ENCODE peak calls at places on chromosomes 7 and 10, in ten cellular contexts. P is choroid plexus epithelial cell, L is esophagus squamous epithelium, U is heart right ventricle, V is stomach, K is aorta, G is astrocyte, T is retinal pigment epithelial cell, Y is mucosa of descending colon, E is cardiac muscle cell. D is an unnamed sample.

GRCh38 chr7:91082038-91082437 is 182.2 kb upstream of the FZD1 start:
- DNase-seq in Y (no peak), P (peak), K (no peak), L (no peak), V (no peak), U (no peak), T (no peak), G (peak), E (no peak), D (no peak)

GRCh38 chr10:27792191-27792590 is 46.6 kb upstream of the MKX start:
- DNase-seq in E (no peak), P (peak), T (no peak), G (peak), U (no peak), V (no peak), K (no peak), L (no peak), Y (no peak), D (no peak)

GRCh38 chr10:133294189-133294588 is 14.5 kb downstream of the TUBGCP2 start:
- DNase-seq in Y (no peak), K (peak), L (no peak), E (no peak), G (no peak), V (no peak), P (no peak), U (no peak), T (no peak), D (no peak)

GRCh38 chr10:48620719-48621118 is 15.8 kb upstream of the ARHGAP22 start:
- DNase-seq in Y (no peak), G (no peak), T (no peak), U (no peak), V (no peak), P (no peak), K (no peak), L (no peak), E (no peak), D (no peak)

GRCh38 chr10:68156373-68157185 is 47.3 kb downstream of the MYPN start:
- DNase-seq in T (no peak), E (peak), V (peak), L (no peak), P (peak), U (no peak), Y (peak), G (peak), K (peak), D (peak)

GRCh38 chr10:91614254-91614624 is 18.6 kb downstream of the PPP1R3C start:
- DNase-seq in L (no peak), U (no peak), T (peak), Y (no peak), G (peak), V (no peak), E (no peak), P (peak), K (no peak), D (no peak)

GRCh38 chr10:5679606-5680005 is 5.0 kb upstream of the TASOR2 start:
- DNase-seq in U (no peak), P (no peak), E (no peak), K (no peak), Y (no peak), G (no peak), T (no peak), V (no peak), L (no peak), D (no peak)

GRCh38 chr7:157394246-157395191 is 57.7 kb downstream of the DNAJB6 start:
- DNase-seq in U (no peak), L (no peak), K (no peak), E (no peak), P (peak), T (no peak), G (peak), Y (no peak), V (no peak), D (no peak)

GRCh38 chr10:103592186-103593021 is 98.9 kb downstream of the NEURL1 start:
- DNase-seq in V (peak), K (peak), P (peak), T (no peak), Y (peak), G (no peak), U (no peak), E (peak), L (no peak), D (no peak)

GRCh38 chr10:91756286-91756685 is 41.9 kb upstream of the TNKS2 start:
- DNase-seq in Y (no peak), P (peak), L (no peak), G (peak), U (no peak), K (no peak), E (no peak), T (no peak), V (no peak), D (no peak)

GRCh38 chr10:121722665-121723064 is 124.4 kb upstream of the FGFR2 start:
- DNase-seq in K (no peak), P (no peak), E (no peak), V (no peak), T (no peak), G (no peak), Y (no peak), L (no peak), U (no peak), D (no peak)

GRCh38 chr7:102914585-102914984 is 1.8 kb downstream of the LRRC17 start:
- DNase-seq in K (peak), V (no peak), L (no peak), T (no peak), G (peak), Y (peak), E (peak), P (peak), U (peak), D (peak)

GRCh38 chr10:114498413-114499111 is 94.3 kb upstream of the AFAP1L2 start:
- DNase-seq in G (no peak), K (no peak), T (no peak), V (no peak), L (no peak), U (no peak), Y (no peak), P (no peak), E (no peak), D (no peak)

GRCh38 chr10:51368943-51369342 is 294.7 kb downstream of the PRKG1 start:
- DNase-seq in E (no peak), U (no peak), P (no peak), K (no peak), T (no peak), L (no peak), G (no peak), V (no peak), Y (no peak), D (no peak)

GRCh38 chr7:78959471-78959870 is 494.0 kb downstream of the MAGI2 start:
- DNase-seq in P (no peak), K (no peak), U (no peak), L (no peak), Y (no peak), E (no peak), V (no peak), T (no peak), G (peak), D (no peak)

GRCh38 chr10:30088178-30088577 is 28.8 kb upstream of the JCAD start:
- DNase-seq in P (peak), Y (no peak), T (no peak), U (no peak), E (no peak), V (no peak), L (no peak), K (no peak), G (no peak), D (no peak)

GRCh38 chr7:24129597-24129996 is 154.4 kb upstream of the NPY start:
- DNase-seq in L (no peak), K (no peak), T (no peak), P (no peak), V (no peak), U (no peak), G (peak), E (no peak), Y (no peak), D (no peak)

GRCh38 chr10:131982185-131982756 is 548 bp upstream of the BNIP3 start:
- DNase-seq in Y (no peak), V (no peak), P (no peak), G (no peak), L (no peak), E (no peak), K (no peak), U (no peak), T (no peak), D (peak)

GRCh38 chr7:77697535-77697831 is 1.2 kb downstream of the RSBN1L start:
- DNase-seq in U (no peak), T (no peak), V (no peak), L (peak), G (no peak), K (peak), Y (no peak), E (no peak), P (no peak), D (no peak)

GRCh38 chr7:27166475-27167169 is 1.3 kb upstream of the HOXA9 start:
- DNase-seq in E (no peak), K (peak), L (no peak), P (no peak), T (no peak), V (no peak), U (no peak), Y (no peak), G (no peak), D (no peak)

GRCh38 chr7:123711832-123712293 is 36.9 kb downstream of the WASL start:
- DNase-seq in G (no peak), L (no peak), V (no peak), T (no peak), E (no peak), Y (no peak), K (no peak), P (no peak), U (no peak), D (no peak)

GRCh38 chr10:119543814-119544642 is 1.5 kb upstream of the RGS10 start:
- DNase-seq in U (no peak), L (no peak), K (no peak), T (peak), G (peak), E (no peak), Y (no peak), V (no peak), P (peak), D (peak)

GRCh38 chr7:17357952-17358351 is 59.5 kb downstream of the AHR start:
- DNase-seq in V (no peak), L (no peak), G (peak), P (no peak), U (no peak), T (no peak), K (no peak), Y (no peak), E (no peak), D (no peak)

GRCh38 chr10:110311357-110311949 is 6.7 kb upstream of the SMNDC1 start:
- DNase-seq in L (no peak), G (peak), T (no peak), E (peak), U (peak), V (peak), K (no peak), P (peak), Y (peak), D (peak)

GRCh38 chr10:79401015-79401921 is 44.2 kb downstream of the ZCCHC24 start:
- DNase-seq in K (peak), G (no peak), L (no peak), U (peak), E (no peak), T (no peak), P (peak), Y (no peak), V (no peak), D (no peak)

GRCh38 chr7:6575246-6576023 is 1.8 kb upstream of the ZDHHC4 start:
- DNase-seq in T (no peak), K (no peak), U (no peak), G (no peak), Y (no peak), P (peak), E (no peak), V (no peak), L (no peak), D (no peak)

GRCh38 chr7:29557954-29558353 is 5.7 kb upstream of the PRR15 start:
- DNase-seq in U (no peak), K (peak), E (peak), V (no peak), P (peak), T (no peak), G (no peak), L (no peak), Y (no peak), D (no peak)

GRCh38 chr10:58326967-58327381 is 7.8 kb upstream of the UBE2D1 start:
- DNase-seq in V (no peak), P (peak), T (no peak), U (peak), Y (no peak), L (no peak), E (no peak), G (peak), K (peak), D (no peak)

GRCh38 chr10:81724431-81724830 is 150.6 kb upstream of the NRG3 start:
- DNase-seq in L (no peak), P (no peak), U (no peak), V (no peak), K (no peak), T (no peak), Y (no peak), G (no peak), E (no peak), D (no peak)

GRCh38 chr7:25028370-25028971 is 48.5 kb upstream of the OSBPL3 start:
- DNase-seq in P (peak), E (no peak), L (no peak), V (no peak), T (peak), G (peak), Y (peak), U (no peak), K (no peak), D (no peak)

GRCh38 chr10:29621161-29621560 is 13.6 kb downstream of the SVIL start:
- DNase-seq in P (peak), E (no peak), T (peak), V (no peak), K (no peak), Y (no peak), U (no peak), L (no peak), G (no peak), D (no peak)

GRCh38 chr10:124386186-124387077 is 32.3 kb downstream of the OAT start:
- DNase-seq in G (no peak), P (no peak), T (no peak), E (no peak), K (no peak), U (no peak), Y (no peak), L (no peak), V (peak), D (no peak)

GRCh38 chr7:155380986-155381851 is 76.7 kb upstream of the EN2 start:
- DNase-seq in U (no peak), L (no peak), K (no peak), Y (no peak), G (no peak), E (no peak), T (no peak), P (no peak), V (no peak), D (no peak)
- H3K4me3 ChIP-seq in U (peak), L (peak), K (no peak), Y (no peak), G (no peak), E (peak), T (no peak), P (no peak), V (peak), D (no peak)

GRCh38 chr7:30757343-30757695 is 5.4 kb downstream of the INMT start:
- DNase-seq in Y (no peak), G (no peak), U (no peak), P (peak), T (no peak), E (no peak), K (no peak), V (no peak), L (no peak), D (no peak)
- H3K4me3 ChIP-seq in Y (no peak), G (no peak), U (no peak), P (no peak), T (no peak), E (no peak), K (no peak), V (no peak), L (no peak), D (no peak)

GRCh38 chr10:32948451-32948850 is 9.6 kb downstream of the ITGB1 start:
- DNase-seq in Y (no peak), P (no peak), G (no peak), L (no peak), T (no peak), V (no peak), K (no peak), U (no peak), E (no peak), D (no peak)
- H3K4me3 ChIP-seq in Y (no peak), P (no peak), G (no peak), L (no peak), T (no peak), V (no peak), K (no peak), U (no peak), E (no peak), D (no peak)

DNA sequence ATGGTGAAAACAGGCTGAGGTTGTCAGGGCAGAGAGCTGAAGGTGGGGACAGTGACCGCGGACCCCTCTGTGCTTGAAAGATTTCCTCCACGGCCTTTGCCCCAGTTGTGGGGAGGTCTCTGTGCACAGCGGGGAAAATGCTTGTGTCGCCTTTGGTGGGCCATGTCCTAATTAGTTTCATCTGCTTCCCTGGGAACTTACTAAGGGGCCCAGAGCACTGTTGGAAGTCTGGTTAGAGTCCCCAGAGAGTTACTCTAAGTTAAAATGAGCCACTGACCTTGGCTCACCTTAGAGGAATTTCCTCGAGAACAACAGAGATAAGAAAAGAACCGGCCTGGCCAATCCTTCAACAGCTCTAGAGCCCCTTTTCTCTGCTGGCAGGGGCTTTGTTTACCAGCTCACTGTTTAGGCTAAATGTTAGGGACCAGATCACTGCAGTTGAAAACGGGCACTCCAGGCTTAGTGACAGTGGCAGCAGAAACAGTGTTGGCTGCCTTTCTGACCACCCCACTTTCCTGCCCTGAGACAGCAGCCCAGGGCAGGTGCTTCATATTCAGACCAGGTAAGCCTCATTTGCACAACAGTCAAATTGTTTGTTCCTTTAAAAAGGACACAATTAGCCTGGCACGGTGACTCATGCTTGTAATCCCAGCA is 38.0 kb downstream of the CRCP start:
- DNase-seq in T (no peak), P (peak), L (no peak), Y (no peak), V (no peak), E (peak), K (no peak), G (no peak), U (no peak), D (no peak)
- H3K4me3 ChIP-seq in T (no peak), P (peak), L (no peak), Y (no peak), V (no peak), E (no peak), K (no peak), G (no peak), U (no peak), D (no peak)

GRCh38 chr7:952548-953441 is 1.7 kb downstream of the ADAP1 start:
- DNase-seq in K (peak), P (no peak), U (no peak), Y (no peak), T (no peak), L (no peak), V (no peak), G (no peak), E (no peak), D (no peak)
- H3K4me3 ChIP-seq in K (no peak), P (no peak), U (peak), Y (no peak), T (no peak), L (peak), V (peak), G (no peak), E (peak), D (peak)

GRCh38 chr7:149196705-149197171 is 1.4 kb downstream of the ZNF282 start:
- DNase-seq in V (no peak), G (no peak), E (peak), T (no peak), Y (peak), K (no peak), U (no peak), L (no peak), P (peak), D (peak)
- H3K4me3 ChIP-seq in V (peak), G (peak), E (peak), T (peak), Y (peak), K (peak), U (peak), L (peak), P (peak), D (peak)

GRCh38 chr7:128832880-128833147 is 2.6 kb downstream of the FLNC start:
- DNase-seq in G (no peak), K (no peak), V (no peak), U (no peak), Y (no peak), P (no peak), T (no peak), L (no peak), E (no peak), D (no peak)
- H3K4me3 ChIP-seq in G (peak), K (peak), V (peak), U (peak), Y (no peak), P (peak), T (peak), L (peak), E (peak), D (peak)

DNA sequence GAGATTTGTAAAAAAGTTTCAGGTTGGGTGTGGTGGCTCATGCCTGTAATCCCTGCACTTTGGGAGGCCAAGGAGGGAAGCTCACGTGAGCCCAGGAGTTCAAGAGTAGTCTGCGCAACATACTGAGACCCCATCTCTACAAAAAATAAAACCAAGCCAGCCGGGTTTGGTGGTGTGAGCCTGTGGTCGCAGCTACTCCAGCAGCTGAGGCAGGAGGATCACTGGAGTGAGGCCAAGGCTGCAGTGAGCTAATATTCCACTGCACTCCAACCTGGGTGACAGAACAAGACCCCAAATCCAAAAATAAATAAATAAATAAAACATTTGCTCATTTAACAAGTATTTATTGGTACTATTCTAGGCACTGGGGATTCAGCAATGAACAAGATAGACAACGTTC is 1.5 kb upstream of the CHCHD1 start:
- DNase-seq in K (peak), L (no peak), P (no peak), V (no peak), E (no peak), Y (no peak), T (no peak), U (no peak), G (no peak), D (no peak)
- H3K4me3 ChIP-seq in K (no peak), L (no peak), P (no peak), V (no peak), E (no peak), Y (no peak), T (no peak), U (no peak), G (peak), D (no peak)